ENCODE peak calls at places on chromosomes 11 and 22, in ten cellular contexts. Y is non-pigmented ciliary epithelial cell; C is neuronal stem cell; O is ovary; P is effector CD8-positive, alpha-beta T cell; B is left ventricle myocardium superior; V is activated naive CD8-positive, alpha-beta T cell treated with anti-CD3 and anti-CD28 coated beads, Interleukin-2, amount 50 U/mL, for 16 hours; Z is A673; E is WTC11; T is ACHN. N is an unnamed sample.

GRCh38 chr11:44596541-44597276 is 31.2 kb downstream of the CD82 start:
- DNase-seq in B (no peak), V (no peak), P (peak; percentile 37), O (no peak), Y (no peak), T (no peak), E (no peak), C (no peak), Z (no peak), N (peak; percentile 61)

GRCh38 chr22:39292561-39293074 is 26.8 kb downstream of the RPL3 start:
- DNase-seq in P (no peak), B (peak; percentile 93), T (peak; percentile 97), O (peak; percentile 89), C (peak; percentile 45), V (no peak), E (peak; percentile 55), Z (peak; percentile 96), Y (peak; percentile 86), N (no peak)

GRCh38 chr22:23786752-23787599 is at the start of gene SMARCB1:
- DNase-seq in T (peak; percentile 89), P (peak; percentile 90), Z (peak; percentile 94), Y (peak; percentile 47), E (peak; percentile 86), B (peak; percentile 97), O (peak; percentile 90), C (peak; percentile 88), V (peak; percentile 72), N (peak; percentile 94)

GRCh38 chr11:70712471-70712870 is 314.1 kb downstream of the CTTN start:
- DNase-seq in P (no peak), T (no peak), E (peak; percentile 45), Z (peak; percentile 49), B (no peak), Y (no peak), V (no peak), O (no peak), C (no peak), N (no peak)

GRCh38 chr11:110298298-110298765 is 1.9 kb upstream of the RDX start:
- DNase-seq in E (no peak), Y (no peak), C (no peak), T (no peak), P (no peak), B (no peak), O (no peak), Z (peak; percentile 42), V (no peak), N (no peak)

GRCh38 chr11:46457659-46458058 is 66.1 kb upstream of the CHRM4 start:
- DNase-seq in Y (no peak), V (no peak), O (no peak), T (no peak), C (no peak), Z (no peak), E (no peak), B (no peak), P (no peak), N (no peak)

GRCh38 chr11:19253817-19254216 is 13.1 kb upstream of the E2F8 start:
- DNase-seq in C (no peak), Y (no peak), V (no peak), T (no peak), E (no peak), B (no peak), P (no peak), O (no peak), Z (no peak), N (no peak)

GRCh38 chr22:49480340-49480739 is 347.3 kb downstream of the BRD1 start:
- DNase-seq in V (no peak), E (no peak), T (no peak), Y (no peak), O (no peak), C (no peak), P (no peak), Z (no peak), B (no peak), N (no peak)

GRCh38 chr22:40757071-40757470 is 62.1 kb downstream of the SLC25A17 start:
- DNase-seq in E (no peak), V (no peak), T (no peak), Y (peak; percentile 27), B (no peak), Z (no peak), P (no peak), C (no peak), O (no peak), N (no peak)

GRCh38 chr11:128889657-128890213 is 1.4 kb upstream of the KCNJ5 start:
- DNase-seq in B (no peak), Y (no peak), E (no peak), C (no peak), Z (no peak), T (no peak), P (no peak), V (no peak), O (no peak), N (no peak)

GRCh38 chr11:8285228-8285627 is 21.6 kb upstream of the LMO1 start:
- DNase-seq in T (no peak), C (no peak), Z (no peak), V (no peak), P (no peak), B (no peak), E (no peak), O (no peak), Y (no peak), N (no peak)

GRCh38 chr11:116506446-116506845 is 266.3 kb downstream of the BUD13 start:
- DNase-seq in Z (no peak), T (no peak), P (no peak), B (no peak), Y (no peak), V (no peak), O (no peak), C (no peak), E (no peak), N (no peak)

GRCh38 chr22:19590696-19591095 is 66.5 kb upstream of the CLDN5 start:
- DNase-seq in C (no peak), P (no peak), V (no peak), O (no peak), Y (no peak), E (no peak), Z (no peak), T (no peak), B (no peak), N (no peak)

GRCh38 chr22:32023251-32023827 is 19.7 kb upstream of the SLC5A1 start:
- DNase-seq in Y (no peak), E (no peak), T (no peak), Z (no peak), O (no peak), V (no peak), B (no peak), P (no peak), C (no peak), N (no peak)

GRCh38 chr22:31344369-31345330 is 1.5 kb downstream of the PATZ1 start:
- DNase-seq in P (no peak), C (peak; percentile 18), E (peak; percentile 20), T (no peak), B (peak; percentile 40), O (peak; percentile 58), Y (no peak), V (no peak), Z (peak; percentile 22), N (peak; percentile 65)

GRCh38 chr11:63012450-63013238 is 3.0 kb downstream of the SLC22A8 start:
- DNase-seq in C (no peak), P (no peak), V (no peak), B (no peak), T (no peak), Y (no peak), Z (no peak), O (no peak), E (no peak), N (no peak)

GRCh38 chr11:75558939-75559843 is 2.9 kb upstream of the SERPINH1 start:
- DNase-seq in Z (peak; percentile 71), V (no peak), T (peak; percentile 46), O (peak; percentile 81), Y (no peak), B (no peak), E (no peak), C (no peak), P (no peak), N (no peak)

GRCh38 chr11:20337526-20338154 is 25.9 kb upstream of the HTATIP2 start:
- DNase-seq in E (peak; percentile 36), O (no peak), T (peak; percentile 22), C (peak; percentile 59), Z (peak; percentile 46), Y (no peak), V (no peak), P (no peak), B (no peak), N (peak; percentile 4)

GRCh38 chr11:11657101-11657935 is 35.5 kb upstream of the GALNT18 start:
- DNase-seq in P (no peak), O (no peak), C (no peak), B (no peak), Y (no peak), V (no peak), E (no peak), Z (no peak), T (no peak), N (no peak)

GRCh38 chr11:27545946-27546345 is 39.4 kb upstream of the LIN7C start:
- DNase-seq in E (no peak), C (no peak), O (no peak), P (no peak), B (no peak), T (no peak), Z (peak; percentile 48), V (no peak), Y (no peak), N (peak; percentile 7)

GRCh38 chr11:74443071-74443864 is 24.1 kb downstream of the KCNE3 start:
- DNase-seq in B (no peak), Z (peak; percentile 61), C (no peak), P (no peak), O (no peak), Y (no peak), T (no peak), V (no peak), E (no peak), N (no peak)

GRCh38 chr22:22547692-22548348 is 11.2 kb downstream of the PRAME start:
- DNase-seq in Y (no peak), E (no peak), P (no peak), V (no peak), T (no peak), C (no peak), Z (no peak), O (no peak), B (no peak), N (no peak)

GRCh38 chr11:125428486-125429173 is 67.4 kb downstream of the FEZ1 start:
- DNase-seq in O (no peak), B (no peak), P (no peak), T (no peak), E (peak; percentile 41), V (no peak), Y (no peak), C (no peak), Z (no peak), N (no peak)

GRCh38 chr11:2675540-2675939 is 24.3 kb downstream of the KCNQ1OT1 start:
- DNase-seq in C (no peak), P (no peak), T (no peak), V (no peak), B (no peak), Y (no peak), O (no peak), E (no peak), Z (no peak), N (no peak)

GRCh38 chr11:135009125-135009524 is 597.1 kb upstream of the B3GAT1 start:
- DNase-seq in Y (no peak), O (no peak), Z (no peak), P (no peak), T (no peak), C (no peak), E (no peak), V (no peak), B (no peak), N (no peak)

GRCh38 chr11:16335236-16335962 is 20.9 kb downstream of the SOX6 start:
- DNase-seq in Y (no peak), C (no peak), O (no peak), B (no peak), P (no peak), Z (no peak), E (no peak), V (no peak), T (no peak), N (no peak)

GRCh38 chr11:70715636-70716035 is 317.3 kb downstream of the CTTN start:
- DNase-seq in P (no peak), T (no peak), V (no peak), Y (no peak), C (no peak), Z (no peak), E (no peak), B (no peak), O (no peak), N (no peak)